ENCODE peak calls at places on chromosomes 7 and 10, in nine cellular contexts. S, C, Q, F, B, V, Y, Z and L are unnamed samples.

GRCh38 chr7:112160771-112161150 is 45.4 kb downstream of the DOCK4 start:
- DNase-seq in S (no peak), C (no peak), Q (no peak), F (no peak), B (no peak), V (no peak), Y (no peak), Z (no peak), L (no peak)

GRCh38 chr10:31347705-31348104 is 28.7 kb downstream of the ZEB1 start:
- DNase-seq in S (no peak), C (no peak), Q (no peak), F (no peak), B (no peak), V (no peak), Y (no peak), Z (no peak), L (no peak)

GRCh38 chr7:141272417-141272816 is 198.6 kb downstream of the TMEM178B start:
- DNase-seq in S (no peak), C (no peak), Q (no peak), F (no peak), B (no peak), V (no peak), Y (no peak), Z (no peak), L (no peak)

GRCh38 chr7:33792547-33793105 is 112.7 kb upstream of the BMPER start:
- DNase-seq in S (no peak), C (no peak), Q (no peak), F (no peak), B (no peak), V (no peak), Y (no peak), Z (no peak), L (no peak)

GRCh38 chr10:91632671-91633550 is at the start of gene PPP1R3C:
- DNase-seq in S (peak), C (peak), Q (peak), F (peak), B (peak), V (peak), Y (peak), Z (peak), L (peak)

GRCh38 chr7:93843260-93843659 is 47.3 kb downstream of the TFPI2 start:
- DNase-seq in S (no peak), C (no peak), Q (no peak), F (no peak), B (peak), V (no peak), Y (no peak), Z (no peak), L (no peak)

GRCh38 chr10:48655426-48656240 is 29.0 kb upstream of the WDFY4 start:
- DNase-seq in S (no peak), C (no peak), Q (no peak), F (no peak), B (peak), V (peak), Y (peak), Z (peak), L (peak)

GRCh38 chr7:25940086-25940906 is 211.7 kb upstream of the NFE2L3 start:
- DNase-seq in S (peak), C (no peak), Q (no peak), F (no peak), B (no peak), V (no peak), Y (no peak), Z (peak), L (no peak)

GRCh38 chr10:122165492-122165832 is 105.6 kb upstream of the BTBD16 start:
- DNase-seq in S (no peak), C (no peak), Q (no peak), F (no peak), B (no peak), V (no peak), Y (no peak), Z (no peak), L (no peak)

GRCh38 chr10:72321248-72322029 is 33.3 kb downstream of the DNAJB12 start:
- DNase-seq in S (no peak), C (no peak), Q (no peak), F (no peak), B (no peak), V (no peak), Y (no peak), Z (no peak), L (no peak)

GRCh38 chr7:130095812-130096211 is 25.5 kb downstream of the KLHDC10 start:
- DNase-seq in S (no peak), C (no peak), Q (no peak), F (no peak), B (peak), V (no peak), Y (no peak), Z (no peak), L (no peak)

GRCh38 chr10:100872034-100872791 is 40.5 kb upstream of the SLF2 start:
- DNase-seq in S (no peak), C (peak), Q (no peak), F (no peak), B (peak), V (no peak), Y (no peak), Z (peak), L (no peak)

GRCh38 chr10:129604333-129605032 is 137.4 kb downstream of the MGMT start:
- DNase-seq in S (no peak), C (no peak), Q (no peak), F (no peak), B (no peak), V (no peak), Y (no peak), Z (no peak), L (no peak)

GRCh38 chr10:12252882-12253546 is 57.0 kb downstream of the CDC123 start:
- DNase-seq in S (no peak), C (no peak), Q (no peak), F (no peak), B (no peak), V (no peak), Y (no peak), Z (peak), L (no peak)

GRCh38 chr10:26890956-26891355 is 30.2 kb upstream of the ABI1 start:
- DNase-seq in S (peak), C (peak), Q (peak), F (no peak), B (peak), V (peak), Y (no peak), Z (peak), L (peak)

GRCh38 chr10:34979938-34980337 is 110.2 kb downstream of the CUL2 start:
- DNase-seq in S (no peak), C (no peak), Q (no peak), F (no peak), B (no peak), V (no peak), Y (no peak), Z (no peak), L (no peak)

GRCh38 chr7:81691199-81691821 is 78.5 kb downstream of the HGF start:
- DNase-seq in S (no peak), C (no peak), Q (no peak), F (no peak), B (no peak), V (no peak), Y (no peak), Z (peak), L (no peak)

GRCh38 chr7:137667633-137668387 is 179.0 kb downstream of the DGKI start:
- DNase-seq in S (peak), C (no peak), Q (no peak), F (no peak), B (peak), V (no peak), Y (no peak), Z (peak), L (no peak)

GRCh38 chr10:24255907-24256306 is 47.0 kb downstream of the KIAA1217 start:
- DNase-seq in S (peak), C (no peak), Q (no peak), F (no peak), B (no peak), V (peak), Y (no peak), Z (peak), L (no peak)

GRCh38 chr10:102065561-102066420 is 642 bp downstream of the HPS6 start:
- DNase-seq in S (no peak), C (no peak), Q (no peak), F (no peak), B (peak), V (peak), Y (no peak), Z (peak), L (peak)